ENCODE peak calls at places on chromosome 10, in ten cellular contexts. One of them, this sample, is unnamed.

GRCh38 chr10:11442001-11442773 is 169.3 kb downstream of the USP6NL start:
- DNase-seq in GM13976: no peak
- DNase-seq in tibial nerve: no peak
- DNase-seq in cardiac fibroblast: no peak
- DNase-seq in hepatocyte: no peak
- DNase-seq in CD4-positive, alpha-beta T cell: no peak
- DNase-seq in ovary: no peak
- DNase-seq in right lobe of liver: no peak
- DNase-seq in MCF 10A: no peak
- DNase-seq in HL-60: no peak
- DNase-seq in this sample: peak

GRCh38 chr10:52110576-52110975 is 203.5 kb upstream of the DKK1 start:
- DNase-seq in GM13976: no peak
- DNase-seq in tibial nerve: no peak
- DNase-seq in cardiac fibroblast: no peak
- DNase-seq in hepatocyte: no peak
- DNase-seq in CD4-positive, alpha-beta T cell: no peak
- DNase-seq in ovary: no peak
- DNase-seq in right lobe of liver: no peak
- DNase-seq in MCF 10A: no peak
- DNase-seq in HL-60: no peak
- DNase-seq in this sample: no peak

GRCh38 chr10:35913628-35914027 is 271.5 kb upstream of the FZD8 start:
- DNase-seq in GM13976: no peak
- DNase-seq in tibial nerve: no peak
- DNase-seq in cardiac fibroblast: peak
- DNase-seq in hepatocyte: no peak
- DNase-seq in CD4-positive, alpha-beta T cell: no peak
- DNase-seq in ovary: no peak
- DNase-seq in right lobe of liver: no peak
- DNase-seq in MCF 10A: peak
- DNase-seq in HL-60: no peak
- DNase-seq in this sample: no peak

GRCh38 chr10:45454262-45454661 is 80.2 kb downstream of the ALOX5 start:
- DNase-seq in GM13976: no peak
- DNase-seq in tibial nerve: no peak
- DNase-seq in cardiac fibroblast: peak
- DNase-seq in hepatocyte: no peak
- DNase-seq in CD4-positive, alpha-beta T cell: no peak
- DNase-seq in ovary: no peak
- DNase-seq in right lobe of liver: peak
- DNase-seq in MCF 10A: no peak
- DNase-seq in HL-60: no peak
- DNase-seq in this sample: no peak

GRCh38 chr10:18351426-18351825 is 211.2 kb downstream of the CACNB2 start:
- DNase-seq in GM13976: no peak
- DNase-seq in tibial nerve: no peak
- DNase-seq in cardiac fibroblast: no peak
- DNase-seq in hepatocyte: no peak
- DNase-seq in CD4-positive, alpha-beta T cell: no peak
- DNase-seq in ovary: no peak
- DNase-seq in right lobe of liver: no peak
- DNase-seq in MCF 10A: no peak
- DNase-seq in HL-60: no peak
- DNase-seq in this sample: no peak

GRCh38 chr10:112335866-112336265 is 38.0 kb upstream of the ACSL5 start:
- DNase-seq in GM13976: no peak
- DNase-seq in tibial nerve: no peak
- DNase-seq in cardiac fibroblast: no peak
- DNase-seq in hepatocyte: peak
- DNase-seq in CD4-positive, alpha-beta T cell: no peak
- DNase-seq in ovary: no peak
- DNase-seq in right lobe of liver: no peak
- DNase-seq in MCF 10A: no peak
- DNase-seq in HL-60: no peak
- DNase-seq in this sample: no peak

GRCh38 chr10:132710746-132711617 is 75.0 kb downstream of the NKX6-2 start:
- DNase-seq in GM13976: no peak
- DNase-seq in tibial nerve: no peak
- DNase-seq in cardiac fibroblast: no peak
- DNase-seq in hepatocyte: no peak
- DNase-seq in CD4-positive, alpha-beta T cell: no peak
- DNase-seq in ovary: no peak
- DNase-seq in right lobe of liver: peak
- DNase-seq in MCF 10A: no peak
- DNase-seq in HL-60: no peak
- DNase-seq in this sample: no peak

GRCh38 chr10:8361510-8361844 is 307.0 kb downstream of the GATA3 start:
- DNase-seq in GM13976: no peak
- DNase-seq in tibial nerve: no peak
- DNase-seq in cardiac fibroblast: peak
- DNase-seq in hepatocyte: no peak
- DNase-seq in CD4-positive, alpha-beta T cell: no peak
- DNase-seq in ovary: no peak
- DNase-seq in right lobe of liver: no peak
- DNase-seq in MCF 10A: no peak
- DNase-seq in HL-60: no peak
- DNase-seq in this sample: no peak

GRCh38 chr10:103544657-103545310 is 51.3 kb downstream of the NEURL1 start:
- DNase-seq in GM13976: no peak
- DNase-seq in tibial nerve: no peak
- DNase-seq in cardiac fibroblast: no peak
- DNase-seq in hepatocyte: no peak
- DNase-seq in CD4-positive, alpha-beta T cell: no peak
- DNase-seq in ovary: peak
- DNase-seq in right lobe of liver: no peak
- DNase-seq in MCF 10A: no peak
- DNase-seq in HL-60: no peak
- DNase-seq in this sample: no peak

GRCh38 chr10:103540722-103541121 is 47.2 kb downstream of the NEURL1 start:
- DNase-seq in GM13976: no peak
- DNase-seq in tibial nerve: no peak
- DNase-seq in cardiac fibroblast: peak
- DNase-seq in hepatocyte: no peak
- DNase-seq in CD4-positive, alpha-beta T cell: no peak
- DNase-seq in ovary: no peak
- DNase-seq in right lobe of liver: no peak
- DNase-seq in MCF 10A: peak
- DNase-seq in HL-60: no peak
- DNase-seq in this sample: no peak

GRCh38 chr10:103543617-103544525 is 50.4 kb downstream of the NEURL1 start:
- DNase-seq in GM13976: peak
- DNase-seq in tibial nerve: no peak
- DNase-seq in cardiac fibroblast: no peak
- DNase-seq in hepatocyte: no peak
- DNase-seq in CD4-positive, alpha-beta T cell: no peak
- DNase-seq in ovary: peak
- DNase-seq in right lobe of liver: no peak
- DNase-seq in MCF 10A: no peak
- DNase-seq in HL-60: no peak
- DNase-seq in this sample: peak

GRCh38 chr10:103545366-103545765 is 51.9 kb downstream of the NEURL1 start:
- DNase-seq in GM13976: no peak
- DNase-seq in tibial nerve: no peak
- DNase-seq in cardiac fibroblast: no peak
- DNase-seq in hepatocyte: peak
- DNase-seq in CD4-positive, alpha-beta T cell: no peak
- DNase-seq in ovary: peak
- DNase-seq in right lobe of liver: no peak
- DNase-seq in MCF 10A: no peak
- DNase-seq in HL-60: no peak
- DNase-seq in this sample: peak

GRCh38 chr10:103542764-103543616 is 49.5 kb downstream of the NEURL1 start:
- DNase-seq in GM13976: peak
- DNase-seq in tibial nerve: no peak
- DNase-seq in cardiac fibroblast: peak
- DNase-seq in hepatocyte: peak
- DNase-seq in CD4-positive, alpha-beta T cell: peak
- DNase-seq in ovary: peak
- DNase-seq in right lobe of liver: no peak
- DNase-seq in MCF 10A: peak
- DNase-seq in HL-60: no peak
- DNase-seq in this sample: peak
- TF ChIP-seq CTCF in GM13976: peak
- TF ChIP-seq CTCF in tibial nerve: peak
- TF ChIP-seq CTCF in cardiac fibroblast: peak
- TF ChIP-seq CTCF in hepatocyte: peak
- TF ChIP-seq CTCF in CD4-positive, alpha-beta T cell: peak
- TF ChIP-seq CTCF in ovary: no peak
- TF ChIP-seq CTCF in right lobe of liver: peak
- TF ChIP-seq CTCF in MCF 10A: peak
- TF ChIP-seq CTCF in HL-60: peak
- TF ChIP-seq CTCF in this sample: peak

GRCh38 chr10:78952018-78952417 is 116.7 kb upstream of the ZMIZ1 start:
- DNase-seq in GM13976: no peak
- DNase-seq in tibial nerve: no peak
- DNase-seq in cardiac fibroblast: no peak
- DNase-seq in hepatocyte: no peak
- DNase-seq in CD4-positive, alpha-beta T cell: no peak
- DNase-seq in ovary: no peak
- DNase-seq in right lobe of liver: no peak
- DNase-seq in MCF 10A: no peak
- DNase-seq in HL-60: no peak
- DNase-seq in this sample: no peak

GRCh38 chr10:78950656-78951587 is 117.8 kb upstream of the ZMIZ1 start:
- DNase-seq in GM13976: no peak
- DNase-seq in tibial nerve: no peak
- DNase-seq in cardiac fibroblast: no peak
- DNase-seq in hepatocyte: no peak
- DNase-seq in CD4-positive, alpha-beta T cell: no peak
- DNase-seq in ovary: no peak
- DNase-seq in right lobe of liver: no peak
- DNase-seq in MCF 10A: peak
- DNase-seq in HL-60: no peak
- DNase-seq in this sample: no peak

GRCh38 chr10:78954009-78954297 is 114.8 kb upstream of the ZMIZ1 start:
- DNase-seq in GM13976: no peak
- DNase-seq in tibial nerve: no peak
- DNase-seq in cardiac fibroblast: no peak
- DNase-seq in hepatocyte: no peak
- DNase-seq in CD4-positive, alpha-beta T cell: no peak
- DNase-seq in ovary: no peak
- DNase-seq in right lobe of liver: no peak
- DNase-seq in MCF 10A: no peak
- DNase-seq in HL-60: no peak
- DNase-seq in this sample: no peak

GRCh38 chr10:78953124-78954008 is 115.4 kb upstream of the ZMIZ1 start:
- DNase-seq in GM13976: peak
- DNase-seq in tibial nerve: no peak
- DNase-seq in cardiac fibroblast: peak
- DNase-seq in hepatocyte: no peak
- DNase-seq in CD4-positive, alpha-beta T cell: no peak
- DNase-seq in ovary: peak
- DNase-seq in right lobe of liver: no peak
- DNase-seq in MCF 10A: no peak
- DNase-seq in HL-60: no peak
- DNase-seq in this sample: peak

DNA sequence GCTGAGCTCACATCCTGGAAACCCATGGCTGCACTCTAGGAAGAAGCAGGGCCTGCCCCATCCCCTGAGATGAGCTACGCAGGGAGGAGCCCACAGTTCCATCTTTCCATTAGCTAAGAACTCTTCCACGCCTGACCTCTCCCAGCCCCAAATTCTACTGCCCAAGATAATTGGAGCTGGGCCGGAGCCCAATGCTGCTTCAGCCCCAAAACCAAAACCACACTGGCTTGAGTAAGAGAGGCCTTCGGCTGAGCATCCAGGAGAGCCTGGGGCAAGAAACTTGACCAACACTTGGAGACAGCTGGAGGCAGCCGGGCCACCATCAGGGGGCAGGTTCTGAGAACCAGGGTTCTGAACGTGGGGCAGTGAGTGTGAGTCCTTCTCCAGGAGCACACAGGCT is 116.1 kb upstream of the ZMIZ1 start:
- DNase-seq in GM13976: no peak
- DNase-seq in tibial nerve: peak
- DNase-seq in cardiac fibroblast: peak
- DNase-seq in hepatocyte: no peak
- DNase-seq in CD4-positive, alpha-beta T cell: no peak
- DNase-seq in ovary: peak
- DNase-seq in right lobe of liver: no peak
- DNase-seq in MCF 10A: peak
- DNase-seq in HL-60: no peak
- DNase-seq in this sample: no peak
- TF ChIP-seq CTCF in GM13976: no peak
- TF ChIP-seq CTCF in tibial nerve: no peak
- TF ChIP-seq CTCF in cardiac fibroblast: peak
- TF ChIP-seq CTCF in hepatocyte: no peak
- TF ChIP-seq CTCF in CD4-positive, alpha-beta T cell: no peak
- TF ChIP-seq CTCF in ovary: peak
- TF ChIP-seq CTCF in right lobe of liver: no peak
- TF ChIP-seq CTCF in MCF 10A: no peak
- TF ChIP-seq CTCF in HL-60: no peak
- TF ChIP-seq CTCF in this sample: no peak

DNA sequence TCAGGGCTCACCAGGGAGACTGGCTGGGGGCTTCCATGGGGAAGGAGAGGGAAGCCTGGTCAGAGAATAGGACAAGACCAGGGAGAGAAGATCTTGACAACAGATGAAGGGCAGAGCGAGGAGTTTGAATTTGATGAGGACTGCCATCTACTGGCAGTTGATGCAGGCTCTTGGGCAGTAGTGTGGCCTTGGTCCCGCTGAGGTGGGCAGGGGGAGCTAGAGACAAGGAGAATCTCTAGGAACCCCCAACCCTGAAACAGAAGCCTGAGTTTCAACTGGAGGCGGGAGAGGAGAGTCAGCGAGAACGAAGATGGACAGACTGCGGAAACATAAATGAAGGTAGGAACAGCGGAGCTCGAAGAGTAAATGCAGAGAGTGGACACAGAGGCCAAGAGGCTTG is 81.0 kb downstream of the PPP1R3C start:
- DNase-seq in GM13976: peak
- DNase-seq in tibial nerve: no peak
- DNase-seq in cardiac fibroblast: peak
- DNase-seq in hepatocyte: peak
- DNase-seq in CD4-positive, alpha-beta T cell: no peak
- DNase-seq in ovary: peak
- DNase-seq in right lobe of liver: peak
- DNase-seq in MCF 10A: peak
- DNase-seq in HL-60: no peak
- DNase-seq in this sample: peak
- TF ChIP-seq CTCF in GM13976: peak
- TF ChIP-seq CTCF in tibial nerve: peak
- TF ChIP-seq CTCF in cardiac fibroblast: peak
- TF ChIP-seq CTCF in hepatocyte: peak
- TF ChIP-seq CTCF in CD4-positive, alpha-beta T cell: no peak
- TF ChIP-seq CTCF in ovary: peak
- TF ChIP-seq CTCF in right lobe of liver: peak
- TF ChIP-seq CTCF in MCF 10A: peak
- TF ChIP-seq CTCF in HL-60: peak
- TF ChIP-seq CTCF in this sample: peak

GRCh38 chr10:44311563-44311905 is 73.4 kb downstream of the CXCL12 start:
- DNase-seq in GM13976: no peak
- DNase-seq in tibial nerve: no peak
- DNase-seq in cardiac fibroblast: no peak
- DNase-seq in hepatocyte: no peak
- DNase-seq in CD4-positive, alpha-beta T cell: no peak
- DNase-seq in ovary: no peak
- DNase-seq in right lobe of liver: no peak
- DNase-seq in MCF 10A: no peak
- DNase-seq in HL-60: no peak
- DNase-seq in this sample: no peak

GRCh38 chr10:44312401-44312800 is 72.5 kb downstream of the CXCL12 start:
- DNase-seq in GM13976: no peak
- DNase-seq in tibial nerve: no peak
- DNase-seq in cardiac fibroblast: no peak
- DNase-seq in hepatocyte: no peak
- DNase-seq in CD4-positive, alpha-beta T cell: no peak
- DNase-seq in ovary: no peak
- DNase-seq in right lobe of liver: no peak
- DNase-seq in MCF 10A: no peak
- DNase-seq in HL-60: no peak
- DNase-seq in this sample: no peak

GRCh38 chr10:44308935-44309334 is 76.0 kb downstream of the CXCL12 start:
- DNase-seq in GM13976: no peak
- DNase-seq in tibial nerve: no peak
- DNase-seq in cardiac fibroblast: no peak
- DNase-seq in hepatocyte: no peak
- DNase-seq in CD4-positive, alpha-beta T cell: no peak
- DNase-seq in ovary: no peak
- DNase-seq in right lobe of liver: no peak
- DNase-seq in MCF 10A: no peak
- DNase-seq in HL-60: no peak
- DNase-seq in this sample: no peak

GRCh38 chr10:44309939-44310761 is 74.7 kb downstream of the CXCL12 start:
- DNase-seq in GM13976: no peak
- DNase-seq in tibial nerve: no peak
- DNase-seq in cardiac fibroblast: no peak
- DNase-seq in hepatocyte: no peak
- DNase-seq in CD4-positive, alpha-beta T cell: no peak
- DNase-seq in ovary: no peak
- DNase-seq in right lobe of liver: no peak
- DNase-seq in MCF 10A: no peak
- DNase-seq in HL-60: no peak
- DNase-seq in this sample: no peak

DNA sequence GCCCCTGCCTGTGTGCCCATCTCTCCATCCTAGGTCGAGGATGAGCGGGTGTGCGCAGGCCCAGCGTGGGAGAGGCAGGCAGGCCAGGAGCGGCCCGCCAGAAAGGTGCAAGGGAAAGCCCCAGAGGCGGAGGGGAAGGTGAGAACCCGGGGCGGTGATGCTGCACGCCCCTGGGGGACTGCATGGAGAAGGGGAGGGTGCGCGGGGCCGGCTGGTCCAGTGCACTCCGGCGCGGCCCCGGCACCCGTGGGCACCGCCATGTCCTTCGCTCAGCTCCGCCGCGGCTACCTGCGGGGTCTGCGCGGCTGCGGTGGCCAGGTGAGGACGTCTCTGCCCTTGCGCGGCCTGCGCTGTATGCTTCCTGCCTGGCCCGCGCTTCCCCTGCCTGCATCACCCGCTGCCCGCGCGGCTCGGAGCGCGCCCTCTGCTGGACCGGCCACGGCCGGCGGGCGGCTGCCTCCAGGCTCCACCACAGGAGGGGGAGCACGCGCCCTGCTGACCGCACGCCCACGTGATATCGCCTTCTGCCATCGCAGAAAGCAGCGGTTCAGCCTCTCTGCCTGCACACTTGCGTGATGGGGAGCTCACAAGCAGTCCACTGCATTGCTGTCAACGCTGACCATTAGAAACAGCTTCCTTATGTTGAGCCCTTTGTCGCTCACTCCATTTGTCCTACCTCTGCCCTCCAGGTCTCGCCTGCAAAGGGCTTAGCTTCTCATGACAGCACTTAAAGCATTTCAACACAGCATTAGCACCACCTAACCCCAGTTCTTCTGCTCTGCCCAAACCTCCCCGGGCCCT is 73.9 kb downstream of the CXCL12 start:
- DNase-seq in GM13976: peak
- DNase-seq in tibial nerve: peak
- DNase-seq in cardiac fibroblast: peak
- DNase-seq in hepatocyte: peak
- DNase-seq in CD4-positive, alpha-beta T cell: peak
- DNase-seq in ovary: peak
- DNase-seq in right lobe of liver: peak
- DNase-seq in MCF 10A: no peak
- DNase-seq in HL-60: peak
- DNase-seq in this sample: peak
- TF ChIP-seq CTCF in GM13976: peak
- TF ChIP-seq CTCF in tibial nerve: peak
- TF ChIP-seq CTCF in cardiac fibroblast: peak
- TF ChIP-seq CTCF in hepatocyte: peak
- TF ChIP-seq CTCF in CD4-positive, alpha-beta T cell: peak
- TF ChIP-seq CTCF in ovary: peak
- TF ChIP-seq CTCF in right lobe of liver: peak
- TF ChIP-seq CTCF in MCF 10A: no peak
- TF ChIP-seq CTCF in HL-60: peak
- TF ChIP-seq CTCF in this sample: peak

This sample was measured in GM10248.